ENCODE peak calls at places on chromosomes 5 and 9, in five cellular contexts. S is psoas muscle, P is cardiac muscle cell, B is left ventricle myocardium inferior, V is ovary. J is an unnamed sample.

GRCh38 chr5:10863763-10864383 is 102.8 kb upstream of the DAP start:
- DNase-seq in S (no peak), P (peak; percentile 44), B (no peak), V (no peak), J (peak; percentile 24)

GRCh38 chr9:4228606-4229005 is 71.3 kb downstream of the GLIS3 start:
- DNase-seq in B (no peak), V (no peak), P (peak; percentile 26), S (no peak), J (no peak)

GRCh38 chr5:107155667-107156066 is 515.1 kb downstream of the EFNA5 start:
- DNase-seq in P (peak; percentile 28), B (no peak), V (no peak), S (no peak), J (no peak)

GRCh38 chr5:132190161-132190817 is 37.4 kb downstream of the P4HA2 start:
- DNase-seq in B (no peak), V (no peak), S (no peak), P (peak; percentile 70), J (peak; percentile 58)

GRCh38 chr9:37908698-37909186 is 4.8 kb upstream of the SLC25A51 start:
- DNase-seq in P (no peak), B (no peak), V (no peak), S (no peak), J (no peak)

GRCh38 chr9:130268521-130269131 is 3.1 kb downstream of the HMCN2 start:
- DNase-seq in V (no peak), B (no peak), P (no peak), S (no peak), J (no peak)

GRCh38 chr9:34594177-34594576 is 4.7 kb upstream of the CNTFR start:
- DNase-seq in B (no peak), P (no peak), V (peak; percentile 75), S (peak; percentile 76), J (no peak)

GRCh38 chr5:151691706-151692105 is 5.0 kb upstream of the SPARC start:
- DNase-seq in V (no peak), S (no peak), P (no peak), B (no peak), J (no peak)

GRCh38 chr9:27591093-27591492 is 17.8 kb upstream of the C9orf72 start:
- DNase-seq in V (no peak), B (no peak), S (no peak), P (no peak), J (no peak)

GRCh38 chr5:170633235-170634041 is 129.6 kb downstream of the KCNIP1 start:
- DNase-seq in B (peak; percentile 36), P (peak; percentile 84), S (peak; percentile 66), V (peak; percentile 79), J (peak; percentile 79)

GRCh38 chr5:119347996-119348395 is 7.8 kb upstream of the TNFAIP8 start:
- DNase-seq in V (no peak), S (no peak), P (no peak), B (no peak), J (peak; percentile 48)

GRCh38 chr5:25963251-25964008 is 1075.0 kb downstream of the CDH9 start:
- DNase-seq in B (peak; percentile 16), P (no peak), V (no peak), S (peak; percentile 73), J (no peak)

GRCh38 chr5:5192681-5193080 is 52.6 kb downstream of the ADAMTS16 start:
- DNase-seq in S (no peak), B (no peak), P (no peak), V (no peak), J (no peak)

GRCh38 chr5:93394301-93394700 is 186.7 kb downstream of the NR2F1-AS1 start:
- DNase-seq in P (no peak), V (no peak), B (no peak), S (no peak), J (no peak)

GRCh38 chr5:11904270-11904906 is at the start of gene CTNND2:
- DNase-seq in V (no peak), B (no peak), S (no peak), P (peak; percentile 87), J (peak; percentile 60)

GRCh38 chr5:123785160-123786001 is 273.4 kb downstream of the CSNK1G3 start:
- DNase-seq in P (peak; percentile 9), V (no peak), S (no peak), B (no peak), J (peak; percentile 87)

GRCh38 chr5:128271859-128272446 is 188.4 kb downstream of the SLC12A2 start:
- DNase-seq in S (no peak), P (no peak), B (no peak), V (no peak), J (peak; percentile 76)

GRCh38 chr5:43359738-43360137 is 46.5 kb upstream of the HMGCS1 start:
- DNase-seq in B (no peak), S (no peak), V (no peak), P (no peak), J (no peak)

GRCh38 chr9:126159661-126160060 is 167.0 kb upstream of the MVB12B start:
- DNase-seq in P (no peak), S (no peak), V (no peak), B (no peak), J (no peak)

GRCh38 chr5:159764283-159764927 is 151.9 kb upstream of the ADRA1B start:
- DNase-seq in P (no peak), B (no peak), S (no peak), V (peak; percentile 45), J (peak; percentile 91)

GRCh38 chr9:109141375-109141774 is 21.6 kb upstream of the TMEM245 start:
- DNase-seq in V (no peak), S (no peak), P (no peak), B (no peak), J (no peak)

GRCh38 chr9:118510711-118511110 is 806.5 kb downstream of the TLR4 start:
- DNase-seq in B (no peak), P (no peak), V (no peak), S (no peak), J (no peak)

GRCh38 chr9:125634040-125634717 is 72.8 kb downstream of the MAPKAP1 start:
- DNase-seq in B (no peak), S (no peak), V (no peak), P (no peak), J (no peak)

GRCh38 chr5:76893294-76893693 is 43.5 kb downstream of the S100Z start:
- DNase-seq in P (no peak), S (no peak), B (no peak), V (no peak), J (no peak)

GRCh38 chr5:57600321-57600720 is 117.7 kb upstream of the ACTBL2 start:
- DNase-seq in S (no peak), P (no peak), B (no peak), V (no peak), J (peak; percentile 53)

GRCh38 chr5:6634788-6635430 is 1.7 kb downstream of the SRD5A1 start:
- DNase-seq in P (no peak), V (no peak), S (no peak), B (no peak), J (no peak)
- H3K4me3 ChIP-seq in P (no peak overlapping the region), V (no peak overlapping the region), S (no peak overlapping the region), B (no peak overlapping the region), J (no peak overlapping the region)

GRCh38 chr9:93466416-93467061 is 13.2 kb upstream of the FAM120AOS start:
- DNase-seq in P (no peak), S (no peak), B (no peak), V (no peak), J (no peak)
- H3K4me3 ChIP-seq in P (no peak overlapping the region), S (no peak overlapping the region), B (no peak overlapping the region), V (no peak overlapping the region), J (no peak overlapping the region)

GRCh38 chr9:2155966-2156365 is 140.8 kb downstream of the SMARCA2 start:
- DNase-seq in B (no peak), P (no peak), V (no peak), S (no peak), J (no peak)
- H3K4me3 ChIP-seq in B (no peak overlapping the region), P (no peak overlapping the region), V (no peak overlapping the region), S (no peak overlapping the region), J (no peak overlapping the region)

DNA sequence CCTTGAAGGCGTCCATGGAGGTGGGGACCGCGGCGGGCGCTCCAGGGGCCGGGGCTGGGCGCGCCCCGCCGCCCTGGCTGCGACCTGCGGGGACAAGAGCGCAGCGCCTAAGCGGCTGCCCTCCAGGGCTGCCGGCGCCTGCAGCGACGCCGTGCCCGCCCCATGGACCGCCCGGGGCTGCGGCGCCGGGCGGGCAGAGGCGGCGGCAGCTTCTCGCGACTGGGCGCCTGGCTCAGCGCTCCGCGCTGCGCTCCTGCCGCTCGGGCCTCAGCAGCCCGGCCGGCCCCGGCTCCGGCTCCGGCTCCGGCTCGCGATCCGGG is 202 bp downstream of the PITX1 start:
- DNase-seq in V (no peak), P (peak; percentile 44), B (no peak), S (no peak), J (no peak)
- H3K4me3 ChIP-seq in V (peak overlapping the region; percentile 34), P (peak overlapping the region; percentile 16), B (peak overlapping the region; percentile 60), S (peak overlapping the region; percentile 85), J (no peak overlapping the region)

GRCh38 chr5:139383275-139383992 is at the start of gene SLC23A1:
- DNase-seq in V (no peak), P (no peak), S (no peak), B (no peak), J (no peak)

GRCh38 chr5:139385061-139385889 is 2.2 kb upstream of the SLC23A1 start:
- DNase-seq in P (no peak), V (no peak), S (no peak), B (no peak), J (no peak)

GRCh38 chr5:139386039-139386438 is 2.9 kb upstream of the SLC23A1 start:
- DNase-seq in S (no peak), P (no peak), B (no peak), V (no peak), J (no peak)

GRCh38 chr5:139383993-139384590 is 995 bp upstream of the SLC23A1 start:
- DNase-seq in P (no peak), V (no peak), S (no peak), B (no peak), J (no peak)

GRCh38 chr5:139384591-139385051 is 1.5 kb upstream of the SLC23A1 start:
- DNase-seq in B (no peak), S (no peak), P (no peak), V (no peak), J (no peak)
- H3K4me3 ChIP-seq in B (peak overlapping the region; percentile 62), S (peak overlapping the region; percentile 51), P (no peak overlapping the region), V (no peak overlapping the region), J (no peak overlapping the region)

GRCh38 chr9:132163876-132164603 is 2.2 kb downstream of the NTNG2 start:
- DNase-seq in S (peak; percentile 52), B (no peak), P (no peak), V (no peak), J (no peak)
- H3K4me3 ChIP-seq in S (peak overlapping the region; percentile 72), B (peak overlapping the region; percentile 74), P (no peak overlapping the region), V (no peak overlapping the region), J (no peak overlapping the region)

GRCh38 chr9:127423934-127424668 is at the start of gene ZNF79:
- DNase-seq in S (peak; percentile 97), B (peak; percentile 95), V (peak; percentile 92), P (peak; percentile 94), J (peak; percentile 81)

GRCh38 chr9:127422133-127422782 is 1.9 kb upstream of the ZNF79 start:
- DNase-seq in B (no peak), S (no peak), P (no peak), V (no peak), J (no peak)

GRCh38 chr9:127421057-127421456 is 3.1 kb upstream of the ZNF79 start:
- DNase-seq in P (no peak), S (no peak), B (no peak), V (no peak), J (no peak)

GRCh38 chr9:127423591-127423933 is 620 bp upstream of the ZNF79 start:
- DNase-seq in S (no peak), B (no peak), V (no peak), P (no peak), J (no peak)

GRCh38 chr9:127422787-127423186 is 1.4 kb upstream of the ZNF79 start:
- DNase-seq in B (no peak), V (no peak), S (no peak), P (no peak), J (no peak)
- H3K4me3 ChIP-seq in B (peak overlapping the region; percentile 91), V (peak overlapping the region; percentile 81), S (peak overlapping the region; percentile 86), P (peak overlapping the region; percentile 80), J (peak overlapping the region; percentile 89)

J was measured in astrocyte.